ENCODE peak calls at places on chromosomes 16 and 17, in seven cellular contexts. G is RWPE2; T is SK-N-SH treated with all-trans-retinoic acid at 6 μM for 48 hours; O is stimulated activated naive CD8-positive, alpha-beta T cell treated with anti-CD3 and anti-CD28 coated beads, Interleukin-15, Interleukin-2, amounts not matched to agents 100 U/mL and 50 U/mL, for 24 hours; U is left ventricle myocardium superior; M is right cardiac atrium; H is A549. J is an unnamed sample.

GRCh38 chr17:13031718-13032350 is 14.0 kb upstream of the ELAC2 start:
- ATAC-seq in O (no peak), H (peak), U (peak), M (peak), T (peak), G (peak), J (peak)

GRCh38 chr17:77332981-77333685 is 192.4 kb downstream of the SEC14L1 start:
- ATAC-seq in O (peak), T (no peak), M (no peak), U (no peak), H (no peak), G (peak), J (no peak)

GRCh38 chr17:46027326-46028325 is 28.6 kb downstream of the STH start:
- ATAC-seq in M (no peak), G (no peak), O (no peak), U (peak), T (no peak), H (no peak), J (no peak)

GRCh38 chr16:28985611-28986041 is 774 bp downstream of the LAT start:
- ATAC-seq in G (no peak), H (no peak), O (no peak), M (no peak), T (no peak), U (no peak), J (no peak)

GRCh38 chr17:76784926-76785325 is 47.0 kb downstream of the MFSD11 start:
- ATAC-seq in U (no peak), M (no peak), O (no peak), T (no peak), G (no peak), H (no peak), J (no peak)

GRCh38 chr17:80937501-80938356 is 53.9 kb upstream of the CHMP6 start:
- ATAC-seq in M (no peak), G (no peak), T (no peak), U (no peak), H (peak), O (no peak), J (no peak)

GRCh38 chr16:80263181-80263823 is 277.5 kb upstream of the DYNLRB2 start:
- ATAC-seq in H (no peak), O (no peak), T (no peak), G (no peak), U (no peak), M (no peak), J (no peak)

GRCh38 chr17:39739020-39739884 is 1.5 kb downstream of the GRB7 start:
- ATAC-seq in G (peak), O (no peak), U (no peak), H (peak), M (peak), T (peak), J (no peak)

GRCh38 chr16:24969071-24969470 is 46.1 kb downstream of the ARHGAP17 start:
- ATAC-seq in O (no peak), T (no peak), M (peak), U (peak), G (no peak), H (no peak), J (no peak)

GRCh38 chr16:83789642-83790401 is 18.0 kb upstream of the HSBP1 start:
- ATAC-seq in U (no peak), G (no peak), H (no peak), T (no peak), M (no peak), O (no peak), J (no peak)

GRCh38 chr16:1429631-1430030 is 1.2 kb upstream of the PERCC1 start:
- ATAC-seq in H (no peak), M (no peak), O (no peak), T (no peak), G (no peak), U (no peak), J (no peak)

GRCh38 chr17:16568541-16569357 is at the start of gene ZNF287:
- ATAC-seq in G (peak), H (peak), T (peak), M (peak), O (peak), U (peak), J (peak)

GRCh38 chr17:81528651-81529436 is 667 bp downstream of the FSCN2 start:
- ATAC-seq in H (no peak), G (no peak), M (no peak), U (no peak), T (peak), O (no peak), J (no peak)

GRCh38 chr17:969767-970387 is 9.7 kb downstream of the NXN start:
- ATAC-seq in U (no peak), M (no peak), G (no peak), O (no peak), H (no peak), T (no peak), J (no peak)

GRCh38 chr17:72266099-72266852 is 145.5 kb downstream of the SOX9 start:
- ATAC-seq in G (no peak), U (no peak), H (no peak), O (no peak), T (no peak), M (no peak), J (no peak)

GRCh38 chr16:87457051-87457611 is 35.7 kb downstream of the ZCCHC14 start:
- ATAC-seq in M (no peak), G (peak), T (peak), U (no peak), O (peak), H (no peak), J (peak)

GRCh38 chr16:53999841-54000240 is 286.7 kb downstream of the IRX3 start:
- ATAC-seq in U (no peak), T (no peak), H (no peak), O (no peak), G (no peak), M (no peak), J (no peak)

GRCh38 chr16:56836410-56836834 is 28.6 kb upstream of the SLC12A3 start:
- ATAC-seq in O (no peak), H (no peak), G (no peak), U (peak), T (no peak), M (no peak), J (no peak)

GRCh38 chr16:88526906-88527185 is 43.4 kb upstream of the ZC3H18 start:
- ATAC-seq in H (peak), U (peak), M (peak), T (no peak), G (peak), O (no peak), J (no peak)

GRCh38 chr17:9071016-9071415 is 49.7 kb downstream of the NTN1 start:
- ATAC-seq in U (peak), M (peak), O (no peak), G (no peak), H (no peak), T (no peak), J (no peak)

GRCh38 chr16:50040028-50040427 is 15.0 kb downstream of the CNEP1R1 start:
- ATAC-seq in H (no peak), T (no peak), M (no peak), U (no peak), O (no peak), G (no peak), J (no peak)

GRCh38 chr17:39144414-39144813 is 7.0 kb downstream of the PLXDC1 start:
- ATAC-seq in H (peak), T (no peak), G (peak), U (peak), O (no peak), M (peak), J (no peak)

GRCh38 chr16:79282806-79283205 is 317.7 kb downstream of the MAF start:
- ATAC-seq in G (no peak), H (no peak), U (no peak), O (peak), M (no peak), T (no peak), J (no peak)

GRCh38 chr16:3246002-3246401 is 10.4 kb downstream of the MEFV start:
- ATAC-seq in H (peak), G (no peak), T (no peak), U (no peak), M (no peak), O (no peak), J (no peak)

GRCh38 chr16:70520612-70521297 is 2.6 kb downstream of the COG4 start:
- ATAC-seq in U (no peak), G (peak), T (no peak), M (no peak), H (no peak), O (peak), J (no peak)

J was measured in stimulated activated memory B cell treated with anti-CD40 and anti-IgM and Interleukin-4, amounts not matched to agents 10 μg/mL and 1 μg/mL and 100 μg/mL, for 72 hours.